ENCODE peak calls at places on chromosomes 11 and 22, in ten cellular contexts. One of them, this sample, is unnamed.

GRCh38 chr11:75154646-75155569 is 4.0 kb downstream of the SLCO2B1 start:
- DNase-seq in epithelial cell of esophagus: no peak
- DNase-seq in AG09309: no peak
- DNase-seq in hepatocyte: no peak
- DNase-seq in Peyer's patch: no peak
- DNase-seq in neural progenitor cell: no peak
- DNase-seq in trophoblast cell: peak; percentile 50
- DNase-seq in A549: no peak
- DNase-seq in CD8-positive, alpha-beta T cell: no peak
- DNase-seq in GM23248: no peak
- DNase-seq in this sample: no peak

GRCh38 chr11:69535928-69536327 is 54.5 kb downstream of the LINC01488 start:
- DNase-seq in A549: no peak
- DNase-seq in GM23248: no peak
- DNase-seq in trophoblast cell: no peak
- DNase-seq in epithelial cell of esophagus: no peak
- DNase-seq in neural progenitor cell: no peak
- DNase-seq in Peyer's patch: no peak
- DNase-seq in AG09309: no peak
- DNase-seq in hepatocyte: no peak
- DNase-seq in CD8-positive, alpha-beta T cell: no peak
- DNase-seq in this sample: no peak

GRCh38 chr11:124900464-124900863 is 2.8 kb upstream of the ROBO4 start:
- DNase-seq in AG09309: peak; percentile 46
- DNase-seq in hepatocyte: no peak
- DNase-seq in trophoblast cell: peak; percentile 14
- DNase-seq in neural progenitor cell: no peak
- DNase-seq in GM23248: peak; percentile 96
- DNase-seq in epithelial cell of esophagus: peak; percentile 92
- DNase-seq in A549: peak; percentile 41
- DNase-seq in Peyer's patch: no peak
- DNase-seq in CD8-positive, alpha-beta T cell: peak; percentile 40
- DNase-seq in this sample: peak; percentile 48

GRCh38 chr11:60872124-60872951 is 5.0 kb downstream of the ZP1 start:
- DNase-seq in A549: no peak
- DNase-seq in epithelial cell of esophagus: peak; percentile 13
- DNase-seq in neural progenitor cell: no peak
- DNase-seq in GM23248: peak; percentile 77
- DNase-seq in CD8-positive, alpha-beta T cell: no peak
- DNase-seq in hepatocyte: no peak
- DNase-seq in Peyer's patch: peak; percentile 41
- DNase-seq in trophoblast cell: no peak
- DNase-seq in AG09309: no peak
- DNase-seq in this sample: no peak

GRCh38 chr11:111167666-111168065 is 77.9 kb upstream of the POU2AF2 start:
- DNase-seq in AG09309: no peak
- DNase-seq in CD8-positive, alpha-beta T cell: no peak
- DNase-seq in epithelial cell of esophagus: peak; percentile 50
- DNase-seq in GM23248: no peak
- DNase-seq in neural progenitor cell: no peak
- DNase-seq in Peyer's patch: no peak
- DNase-seq in trophoblast cell: no peak
- DNase-seq in hepatocyte: no peak
- DNase-seq in A549: no peak
- DNase-seq in this sample: no peak

GRCh38 chr11:64498151-64498550 is 92.9 kb upstream of the SLC22A12 start:
- DNase-seq in Peyer's patch: no peak
- DNase-seq in neural progenitor cell: no peak
- DNase-seq in AG09309: no peak
- DNase-seq in GM23248: no peak
- DNase-seq in hepatocyte: no peak
- DNase-seq in A549: no peak
- DNase-seq in epithelial cell of esophagus: no peak
- DNase-seq in CD8-positive, alpha-beta T cell: no peak
- DNase-seq in trophoblast cell: no peak
- DNase-seq in this sample: no peak

GRCh38 chr11:68806931-68807844 is 34.5 kb downstream of the CPT1A start:
- DNase-seq in AG09309: peak; percentile 20
- DNase-seq in Peyer's patch: no peak
- DNase-seq in trophoblast cell: peak; percentile 33
- DNase-seq in epithelial cell of esophagus: peak; percentile 54
- DNase-seq in A549: no peak
- DNase-seq in CD8-positive, alpha-beta T cell: no peak
- DNase-seq in hepatocyte: no peak
- DNase-seq in neural progenitor cell: no peak
- DNase-seq in GM23248: peak; percentile 78
- DNase-seq in this sample: no peak

GRCh38 chr11:11841121-11841604 is 609 bp upstream of the USP47 start:
- DNase-seq in A549: peak; percentile 55
- DNase-seq in trophoblast cell: no peak
- DNase-seq in CD8-positive, alpha-beta T cell: no peak
- DNase-seq in hepatocyte: peak; percentile 63
- DNase-seq in neural progenitor cell: peak; percentile 44
- DNase-seq in AG09309: no peak
- DNase-seq in GM23248: peak; percentile 58
- DNase-seq in Peyer's patch: no peak
- DNase-seq in epithelial cell of esophagus: no peak
- DNase-seq in this sample: no peak

GRCh38 chr11:77175021-77175842 is 47.2 kb downstream of the MYO7A start:
- DNase-seq in CD8-positive, alpha-beta T cell: no peak
- DNase-seq in GM23248: no peak
- DNase-seq in A549: no peak
- DNase-seq in neural progenitor cell: no peak
- DNase-seq in epithelial cell of esophagus: no peak
- DNase-seq in hepatocyte: no peak
- DNase-seq in AG09309: no peak
- DNase-seq in trophoblast cell: no peak
- DNase-seq in Peyer's patch: no peak
- DNase-seq in this sample: no peak

GRCh38 chr22:40324468-40325305 is 21.6 kb upstream of the ADSL start:
- DNase-seq in GM23248: no peak
- DNase-seq in A549: no peak
- DNase-seq in CD8-positive, alpha-beta T cell: peak; percentile 78
- DNase-seq in AG09309: no peak
- DNase-seq in Peyer's patch: no peak
- DNase-seq in neural progenitor cell: no peak
- DNase-seq in hepatocyte: no peak
- DNase-seq in epithelial cell of esophagus: no peak
- DNase-seq in trophoblast cell: no peak
- DNase-seq in this sample: no peak

GRCh38 chr22:36419177-36419911 is 31.6 kb upstream of the MYH9 start:
- DNase-seq in hepatocyte: peak; percentile 83
- DNase-seq in GM23248: peak; percentile 52
- DNase-seq in epithelial cell of esophagus: peak; percentile 20
- DNase-seq in CD8-positive, alpha-beta T cell: no peak
- DNase-seq in AG09309: no peak
- DNase-seq in A549: no peak
- DNase-seq in Peyer's patch: no peak
- DNase-seq in trophoblast cell: peak; percentile 42
- DNase-seq in neural progenitor cell: no peak
- DNase-seq in this sample: no peak

GRCh38 chr11:123575441-123575840 is 79.0 kb downstream of the SCN3B start:
- DNase-seq in GM23248: no peak
- DNase-seq in AG09309: no peak
- DNase-seq in hepatocyte: no peak
- DNase-seq in A549: no peak
- DNase-seq in Peyer's patch: no peak
- DNase-seq in epithelial cell of esophagus: no peak
- DNase-seq in trophoblast cell: no peak
- DNase-seq in CD8-positive, alpha-beta T cell: no peak
- DNase-seq in neural progenitor cell: no peak
- DNase-seq in this sample: no peak

GRCh38 chr11:123576082-123576481 is 78.3 kb downstream of the SCN3B start:
- DNase-seq in epithelial cell of esophagus: no peak
- DNase-seq in Peyer's patch: no peak
- DNase-seq in hepatocyte: no peak
- DNase-seq in trophoblast cell: no peak
- DNase-seq in GM23248: no peak
- DNase-seq in CD8-positive, alpha-beta T cell: no peak
- DNase-seq in A549: no peak
- DNase-seq in AG09309: no peak
- DNase-seq in neural progenitor cell: no peak
- DNase-seq in this sample: no peak

GRCh38 chr11:123578778-123579481 is 75.5 kb downstream of the SCN3B start:
- DNase-seq in hepatocyte: no peak
- DNase-seq in neural progenitor cell: no peak
- DNase-seq in CD8-positive, alpha-beta T cell: no peak
- DNase-seq in A549: no peak
- DNase-seq in epithelial cell of esophagus: no peak
- DNase-seq in Peyer's patch: no peak
- DNase-seq in AG09309: no peak
- DNase-seq in trophoblast cell: no peak
- DNase-seq in GM23248: no peak
- DNase-seq in this sample: no peak

GRCh38 chr11:123576501-123576900 is 77.9 kb downstream of the SCN3B start:
- DNase-seq in GM23248: no peak
- DNase-seq in trophoblast cell: no peak
- DNase-seq in hepatocyte: no peak
- DNase-seq in A549: no peak
- DNase-seq in epithelial cell of esophagus: no peak
- DNase-seq in neural progenitor cell: no peak
- DNase-seq in CD8-positive, alpha-beta T cell: no peak
- DNase-seq in AG09309: no peak
- DNase-seq in Peyer's patch: no peak
- DNase-seq in this sample: no peak

GRCh38 chr11:123577081-123577598 is 77.3 kb downstream of the SCN3B start:
- DNase-seq in AG09309: no peak
- DNase-seq in GM23248: peak; percentile 81
- DNase-seq in trophoblast cell: peak; percentile 75
- DNase-seq in CD8-positive, alpha-beta T cell: peak; percentile 75
- DNase-seq in hepatocyte: peak; percentile 79
- DNase-seq in Peyer's patch: peak; percentile 79
- DNase-seq in epithelial cell of esophagus: peak; percentile 54
- DNase-seq in neural progenitor cell: peak; percentile 77
- DNase-seq in A549: peak; percentile 64
- DNase-seq in this sample: peak; percentile 50
- H3K4me3 ChIP-seq in AG09309: no peak overlapping the region
- H3K4me3 ChIP-seq in GM23248: peak overlapping the region; percentile 43
- H3K4me3 ChIP-seq in trophoblast cell: no peak overlapping the region
- H3K4me3 ChIP-seq in CD8-positive, alpha-beta T cell: peak overlapping the region; percentile 8
- H3K4me3 ChIP-seq in hepatocyte: no peak overlapping the region
- H3K4me3 ChIP-seq in Peyer's patch: no peak overlapping the region
- H3K4me3 ChIP-seq in epithelial cell of esophagus: no peak overlapping the region
- H3K4me3 ChIP-seq in neural progenitor cell: no peak overlapping the region
- H3K4me3 ChIP-seq in A549: no peak overlapping the region
- H3K4me3 ChIP-seq in this sample: no peak overlapping the region

GRCh38 chr11:128653828-128654231 is 40.0 kb upstream of the FLI1 start:
- DNase-seq in CD8-positive, alpha-beta T cell: no peak
- DNase-seq in neural progenitor cell: peak; percentile 42
- DNase-seq in AG09309: no peak
- DNase-seq in hepatocyte: peak; percentile 33
- DNase-seq in trophoblast cell: peak; percentile 34
- DNase-seq in GM23248: peak; percentile 63
- DNase-seq in A549: peak; percentile 5
- DNase-seq in Peyer's patch: no peak
- DNase-seq in epithelial cell of esophagus: peak; percentile 81
- DNase-seq in this sample: no peak
- H3K4me3 ChIP-seq in CD8-positive, alpha-beta T cell: no peak overlapping the region
- H3K4me3 ChIP-seq in neural progenitor cell: no peak overlapping the region
- H3K4me3 ChIP-seq in AG09309: no peak overlapping the region
- H3K4me3 ChIP-seq in hepatocyte: no peak overlapping the region
- H3K4me3 ChIP-seq in trophoblast cell: no peak overlapping the region
- H3K4me3 ChIP-seq in GM23248: no peak overlapping the region
- H3K4me3 ChIP-seq in A549: no peak overlapping the region
- H3K4me3 ChIP-seq in Peyer's patch: no peak overlapping the region
- H3K4me3 ChIP-seq in epithelial cell of esophagus: no peak overlapping the region
- H3K4me3 ChIP-seq in this sample: no peak overlapping the region

GRCh38 chr11:2787816-2788750 is 88.3 kb upstream of the KCNQ1OT1 start:
- DNase-seq in trophoblast cell: no peak
- DNase-seq in Peyer's patch: peak; percentile 50
- DNase-seq in A549: no peak
- DNase-seq in AG09309: no peak
- DNase-seq in epithelial cell of esophagus: no peak
- DNase-seq in hepatocyte: peak; percentile 65
- DNase-seq in neural progenitor cell: peak; percentile 53
- DNase-seq in GM23248: no peak
- DNase-seq in CD8-positive, alpha-beta T cell: peak; percentile 23
- DNase-seq in this sample: no peak
- H3K4me3 ChIP-seq in trophoblast cell: no peak overlapping the region
- H3K4me3 ChIP-seq in Peyer's patch: no peak overlapping the region
- H3K4me3 ChIP-seq in A549: no peak overlapping the region
- H3K4me3 ChIP-seq in AG09309: no peak overlapping the region
- H3K4me3 ChIP-seq in epithelial cell of esophagus: no peak overlapping the region
- H3K4me3 ChIP-seq in hepatocyte: no peak overlapping the region
- H3K4me3 ChIP-seq in neural progenitor cell: no peak overlapping the region
- H3K4me3 ChIP-seq in GM23248: no peak overlapping the region
- H3K4me3 ChIP-seq in CD8-positive, alpha-beta T cell: no peak overlapping the region
- H3K4me3 ChIP-seq in this sample: no peak overlapping the region

DNA sequence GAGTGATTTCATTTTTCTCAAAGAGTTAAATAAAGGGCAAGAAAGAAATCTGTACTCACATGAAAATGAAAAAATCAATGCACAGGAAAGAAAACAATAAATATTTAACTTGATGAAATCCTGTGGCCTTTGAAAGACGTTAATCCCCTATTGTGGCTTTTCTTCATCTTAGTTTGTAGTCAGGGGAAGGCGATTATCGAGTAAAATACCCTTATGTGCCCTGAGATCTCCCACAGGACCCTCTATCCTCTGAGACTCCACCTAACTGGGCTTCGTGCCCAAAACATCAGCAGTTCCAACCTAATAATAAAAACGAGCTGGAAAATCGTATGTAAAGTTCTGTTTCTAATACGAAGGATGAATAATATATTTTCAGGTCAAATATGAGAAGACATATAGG is 208.2 kb upstream of the ZC3H12C start:
- DNase-seq in CD8-positive, alpha-beta T cell: no peak
- DNase-seq in hepatocyte: no peak
- DNase-seq in AG09309: no peak
- DNase-seq in neural progenitor cell: peak; percentile 26
- DNase-seq in A549: no peak
- DNase-seq in GM23248: no peak
- DNase-seq in trophoblast cell: no peak
- DNase-seq in Peyer's patch: no peak
- DNase-seq in epithelial cell of esophagus: no peak
- DNase-seq in this sample: no peak
- H3K4me3 ChIP-seq in CD8-positive, alpha-beta T cell: no peak overlapping the region
- H3K4me3 ChIP-seq in hepatocyte: no peak overlapping the region
- H3K4me3 ChIP-seq in AG09309: no peak overlapping the region
- H3K4me3 ChIP-seq in neural progenitor cell: no peak overlapping the region
- H3K4me3 ChIP-seq in A549: no peak overlapping the region
- H3K4me3 ChIP-seq in GM23248: no peak overlapping the region
- H3K4me3 ChIP-seq in trophoblast cell: no peak overlapping the region
- H3K4me3 ChIP-seq in Peyer's patch: no peak overlapping the region
- H3K4me3 ChIP-seq in epithelial cell of esophagus: no peak overlapping the region
- H3K4me3 ChIP-seq in this sample: no peak overlapping the region

DNA sequence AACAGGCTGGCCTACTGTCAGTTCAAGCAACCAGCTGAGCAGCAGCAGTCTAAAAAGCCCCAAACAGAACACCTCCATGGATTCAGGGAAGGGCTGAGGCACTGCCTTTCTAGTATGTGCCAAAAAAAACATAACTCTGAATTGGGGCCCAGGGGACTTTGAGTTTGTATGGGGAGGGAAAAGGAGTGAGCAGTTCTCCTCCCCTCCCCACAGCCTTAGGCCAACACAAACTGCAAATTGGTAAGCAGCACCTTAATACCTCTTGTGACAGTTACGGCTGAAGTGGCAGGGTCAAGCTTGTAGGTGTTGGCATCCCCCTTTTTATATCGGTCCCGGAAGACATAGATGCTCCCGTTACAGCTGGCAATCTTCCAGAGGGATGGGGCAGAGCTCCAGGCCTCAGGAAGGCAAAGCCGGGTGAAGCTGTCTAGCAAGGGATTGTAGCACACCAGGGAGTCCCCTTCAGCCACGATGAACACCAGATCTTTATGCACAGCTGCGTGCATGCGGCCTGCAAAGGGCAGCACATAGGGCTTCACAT is 6.0 kb downstream of the KBTBD4 start:
- DNase-seq in neural progenitor cell: no peak
- DNase-seq in CD8-positive, alpha-beta T cell: no peak
- DNase-seq in A549: no peak
- DNase-seq in hepatocyte: no peak
- DNase-seq in GM23248: peak; percentile 33
- DNase-seq in trophoblast cell: no peak
- DNase-seq in AG09309: no peak
- DNase-seq in Peyer's patch: no peak
- DNase-seq in epithelial cell of esophagus: no peak
- DNase-seq in this sample: no peak
- H3K4me3 ChIP-seq in neural progenitor cell: no peak overlapping the region
- H3K4me3 ChIP-seq in CD8-positive, alpha-beta T cell: no peak overlapping the region
- H3K4me3 ChIP-seq in A549: no peak overlapping the region
- H3K4me3 ChIP-seq in hepatocyte: no peak overlapping the region
- H3K4me3 ChIP-seq in GM23248: no peak overlapping the region
- H3K4me3 ChIP-seq in trophoblast cell: no peak overlapping the region
- H3K4me3 ChIP-seq in AG09309: no peak overlapping the region
- H3K4me3 ChIP-seq in Peyer's patch: no peak overlapping the region
- H3K4me3 ChIP-seq in epithelial cell of esophagus: no peak overlapping the region
- H3K4me3 ChIP-seq in this sample: no peak overlapping the region